ENCODE peak calls at places on chromosome 4, in eight cellular contexts. E is tibial nerve, S is PC-3, D is brain microvascular endothelial cell, R is fibroblast of pulmonary artery, G is WERI-Rb-1, T is BJ, K is lung. B is an unnamed sample.

GRCh38 chr4:141900841-141901240 is 264.5 kb downstream of the IL15 start:
- DNase-seq in S (peak), D (no peak), E (no peak), K (no peak), G (peak), T (no peak), R (no peak), B (no peak)

GRCh38 chr4:85127653-85128052 is 161.2 kb upstream of the WDFY3 start:
- DNase-seq in S (peak), R (peak), D (no peak), K (no peak), E (no peak), T (no peak), G (peak), B (peak)

GRCh38 chr4:94237271-94237670 is 29.6 kb downstream of the SMARCAD1 start:
- DNase-seq in T (no peak), S (no peak), D (no peak), R (no peak), E (no peak), G (no peak), K (no peak), B (no peak)

GRCh38 chr4:189029961-189030360 is 890.7 kb downstream of the TRIML1 start:
- DNase-seq in K (no peak), R (no peak), E (no peak), D (no peak), T (no peak), S (no peak), G (no peak), B (no peak)

GRCh38 chr4:45442466-45442865 is 681.4 kb downstream of the GABRG1 start:
- DNase-seq in R (peak), T (no peak), S (peak), G (peak), D (no peak), E (no peak), K (no peak), B (no peak)

GRCh38 chr4:95155759-95156451 is 392.9 kb downstream of the UNC5C start:
- DNase-seq in S (peak), G (no peak), E (no peak), R (peak), T (no peak), D (peak), K (no peak), B (peak)

GRCh38 chr4:13511101-13511500 is 27.0 kb upstream of the RAB28 start:
- DNase-seq in K (no peak), E (no peak), D (no peak), T (no peak), G (no peak), R (no peak), S (peak), B (no peak)

GRCh38 chr4:154612472-154613414 is at the start of gene FGG:
- DNase-seq in R (no peak), D (no peak), G (no peak), K (no peak), S (no peak), T (no peak), E (no peak), B (no peak)

GRCh38 chr4:151766691-151767090 is 5.9 kb upstream of the GATB start:
- DNase-seq in R (no peak), G (peak), K (no peak), S (peak), E (no peak), D (no peak), T (no peak), B (no peak)

GRCh38 chr4:111712093-111712677 is 433.1 kb upstream of the FAM241A start:
- DNase-seq in K (no peak), D (no peak), E (no peak), T (no peak), G (no peak), S (no peak), R (no peak), B (no peak)

GRCh38 chr4:1910643-1911042 is 39.5 kb downstream of the NSD2 start:
- DNase-seq in T (no peak), G (peak), R (peak), K (no peak), S (peak), E (no peak), D (peak), B (peak)

GRCh38 chr4:22129454-22130075 is 181.0 kb upstream of the KCNIP4 start:
- DNase-seq in K (no peak), D (peak), G (peak), T (peak), E (no peak), R (peak), S (peak), B (peak)

GRCh38 chr4:3201718-3202702 is 46.9 kb upstream of the MSANTD1 start:
- DNase-seq in E (no peak), T (no peak), S (no peak), G (no peak), R (no peak), K (no peak), D (peak), B (peak)

GRCh38 chr4:5370286-5370685 is 319.0 kb downstream of the STK32B start:
- DNase-seq in R (no peak), S (peak), K (no peak), D (peak), T (peak), G (no peak), E (no peak), B (peak)

GRCh38 chr4:118751634-118752293 is 66.6 kb downstream of the METTL14 start:
- DNase-seq in R (peak), S (no peak), T (peak), E (no peak), G (no peak), K (no peak), D (peak), B (peak)

DNA sequence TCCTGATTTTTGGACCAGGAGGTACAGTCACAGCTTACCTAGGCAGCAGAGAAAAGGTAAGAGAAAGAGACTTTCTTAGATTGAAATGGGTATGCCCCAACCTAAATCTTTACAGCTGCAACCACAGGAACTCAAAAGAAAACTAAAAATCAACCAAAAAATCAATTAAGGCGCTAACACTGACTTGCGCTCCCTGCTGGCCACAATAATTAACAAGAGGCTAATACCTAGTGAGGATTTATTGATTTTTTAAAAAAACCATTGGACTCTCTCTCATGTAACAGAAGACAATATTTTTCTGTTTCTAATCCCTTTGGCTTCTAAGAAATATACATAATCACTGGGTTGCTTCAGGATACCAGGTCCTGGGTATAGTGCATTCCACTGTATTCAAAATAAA is 153.9 kb upstream of the TENM3 start:
- DNase-seq in E (no peak), K (no peak), T (no peak), D (no peak), G (no peak), S (peak), R (no peak), B (no peak)
- TF ChIP-seq CTCF in E (no peak), K (no peak), T (no peak), D (peak), G (no peak), S (peak), R (peak), B (peak)

DNA sequence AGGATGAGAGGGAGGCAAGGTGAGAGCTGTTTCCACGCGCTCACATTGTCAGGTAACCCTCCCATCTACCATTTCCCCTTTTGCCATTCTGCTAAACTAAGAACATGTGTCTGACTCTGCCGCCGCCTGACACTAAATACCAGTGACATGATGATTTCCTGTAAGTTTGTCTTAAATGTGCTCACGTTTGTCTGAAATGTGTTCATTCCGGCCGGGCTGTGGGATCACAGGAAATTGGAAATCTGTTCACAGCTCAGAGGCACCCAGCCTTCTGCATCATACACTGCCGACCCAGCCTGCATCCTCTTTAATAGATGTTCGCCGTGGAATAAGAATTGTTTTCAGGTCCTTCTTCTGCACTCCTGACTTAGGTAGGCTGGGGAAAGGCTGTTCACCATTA is 336.2 kb upstream of the PPARGC1A start:
- DNase-seq in S (no peak), R (no peak), G (no peak), K (no peak), D (peak), E (no peak), T (no peak), B (peak)
- H3K4me3 ChIP-seq in S (no peak), R (no peak), G (peak), K (no peak), D (no peak), E (no peak), T (peak), B (peak)

GRCh38 chr4:763191-763810 is 57.7 kb downstream of the PCGF3 start:
- DNase-seq in E (no peak), D (no peak), T (no peak), R (no peak), G (no peak), K (no peak), S (no peak), B (no peak)
- TF ChIP-seq CTCF in E (no peak), D (no peak), T (no peak), R (no peak), G (no peak), K (no peak), S (no peak), B (no peak)

DNA sequence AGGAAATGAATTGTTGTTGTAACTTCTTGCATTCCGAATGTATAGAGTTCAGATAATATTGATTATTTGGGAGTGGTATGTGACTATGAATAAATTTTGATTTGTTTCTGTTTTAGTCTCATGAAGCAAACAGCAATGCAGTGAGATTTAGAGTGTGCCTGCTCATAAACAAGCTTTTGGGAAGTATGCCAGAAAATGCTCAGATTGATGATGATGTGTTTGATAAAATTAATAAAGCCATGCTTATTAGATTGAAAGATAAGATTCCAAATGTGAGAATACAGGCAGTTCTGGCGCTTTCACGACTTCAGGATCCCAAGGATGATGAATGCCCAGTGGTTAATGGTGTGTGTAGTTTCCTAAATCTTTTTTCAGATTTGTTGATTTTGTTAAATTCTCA is 2.0 kb downstream of the NCAPG start:
- DNase-seq in E (no peak), S (no peak), R (peak), D (no peak), T (no peak), K (no peak), G (no peak), B (no peak)
- H3K4me3 ChIP-seq in E (no peak), S (peak), R (peak), D (peak), T (no peak), K (no peak), G (peak), B (peak)

GRCh38 chr4:173317003-173317402 is 17.2 kb downstream of the HMGB2 start:
- DNase-seq in D (no peak), E (no peak), R (no peak), T (no peak), K (no peak), G (peak), S (no peak), B (no peak)

GRCh38 chr4:173319696-173320095 is 14.5 kb downstream of the HMGB2 start:
- DNase-seq in T (no peak), K (no peak), R (peak), E (no peak), S (no peak), G (no peak), D (no peak), B (peak)

GRCh38 chr4:173314715-173315114 is 19.4 kb downstream of the HMGB2 start:
- DNase-seq in T (no peak), E (no peak), K (no peak), R (no peak), D (no peak), G (no peak), S (no peak), B (no peak)

GRCh38 chr4:173316060-173316459 is 18.1 kb downstream of the HMGB2 start:
- DNase-seq in R (no peak), D (no peak), T (no peak), G (no peak), E (no peak), K (no peak), S (no peak), B (no peak)

DNA sequence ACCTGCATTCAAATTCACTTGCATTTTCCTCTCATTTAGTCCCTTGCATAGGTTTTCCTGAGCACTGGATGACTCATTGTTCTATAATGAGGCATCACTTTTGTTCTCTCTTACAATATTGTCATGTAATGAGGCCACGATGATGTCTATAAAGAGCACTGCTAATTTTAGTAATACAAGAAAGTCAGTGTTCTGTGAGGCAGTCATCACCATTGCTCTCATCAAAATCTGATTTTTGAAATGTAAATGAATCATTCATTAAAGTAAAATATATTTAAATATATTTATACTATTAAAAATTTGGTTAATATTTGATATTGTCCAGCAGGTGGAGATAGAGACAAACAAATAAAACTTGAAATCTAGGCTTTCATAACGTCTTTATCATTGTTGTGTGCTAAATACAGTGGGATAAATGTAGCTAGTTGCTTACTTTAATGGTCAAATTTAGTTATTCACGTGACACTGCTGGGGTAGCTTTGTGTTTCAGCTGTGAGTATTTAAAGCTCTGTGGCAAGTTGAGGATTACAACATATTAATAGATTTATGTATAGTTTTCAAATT is 15.4 kb downstream of the HMGB2 start:
- DNase-seq in G (no peak), K (no peak), T (no peak), R (peak), D (no peak), E (no peak), S (peak), B (peak)
- TF ChIP-seq CTCF in G (no peak), K (peak), T (no peak), R (peak), D (no peak), E (peak), S (peak), B (peak)